ENCODE peak calls at places on chromosomes 12 and 14, in four cellular contexts. One of them, this sample, is unnamed.

GRCh38 chr12:31263661-31264060 is 62.3 kb downstream of the SINHCAF start:
- DNase-seq in GM23248: peak; percentile 20
- DNase-seq in prostate gland: no peak
- DNase-seq in CD4-positive, alpha-beta memory T cell: no peak
- DNase-seq in this sample: no peak

GRCh38 chr12:89707992-89708792 is 446 bp downstream of the ATP2B1 start:
- DNase-seq in GM23248: peak; percentile 73
- DNase-seq in CD4-positive, alpha-beta memory T cell: peak; percentile 36
- DNase-seq in prostate gland: peak; percentile 22
- DNase-seq in this sample: peak; percentile 25

GRCh38 chr12:1083888-1084262 is 92.9 kb downstream of the ERC1 start:
- DNase-seq in GM23248: peak; percentile 65
- DNase-seq in prostate gland: peak; percentile 53
- DNase-seq in CD4-positive, alpha-beta memory T cell: no peak
- DNase-seq in this sample: no peak

GRCh38 chr12:76688627-76689026 is 75.3 kb upstream of the ZDHHC17 start:
- DNase-seq in prostate gland: no peak
- DNase-seq in CD4-positive, alpha-beta memory T cell: no peak
- DNase-seq in GM23248: peak; percentile 42
- DNase-seq in this sample: no peak

GRCh38 chr14:92906420-92906819 is 16.5 kb upstream of the CHGA start:
- DNase-seq in prostate gland: no peak
- DNase-seq in GM23248: no peak
- DNase-seq in CD4-positive, alpha-beta memory T cell: no peak
- DNase-seq in this sample: no peak

GRCh38 chr12:109532721-109533486 is 40.4 kb downstream of the MMAB start:
- DNase-seq in CD4-positive, alpha-beta memory T cell: no peak
- DNase-seq in prostate gland: no peak
- DNase-seq in GM23248: no peak
- DNase-seq in this sample: no peak

GRCh38 chr12:125029756-125030358 is 35.4 kb upstream of the AACS start:
- DNase-seq in CD4-positive, alpha-beta memory T cell: no peak
- DNase-seq in GM23248: no peak
- DNase-seq in prostate gland: no peak
- DNase-seq in this sample: no peak

GRCh38 chr14:77589099-77589498 is 27.3 kb downstream of the SPTLC2 start:
- DNase-seq in prostate gland: no peak
- DNase-seq in GM23248: no peak
- DNase-seq in CD4-positive, alpha-beta memory T cell: no peak
- DNase-seq in this sample: no peak

GRCh38 chr14:54766276-54767138 is 136.1 kb downstream of the GCH1 start:
- DNase-seq in GM23248: no peak
- DNase-seq in prostate gland: no peak
- DNase-seq in CD4-positive, alpha-beta memory T cell: no peak
- DNase-seq in this sample: no peak

GRCh38 chr12:50803230-50803629 is 39.3 kb downstream of the ATF1 start:
- DNase-seq in GM23248: no peak
- DNase-seq in CD4-positive, alpha-beta memory T cell: no peak
- DNase-seq in prostate gland: no peak
- DNase-seq in this sample: no peak

GRCh38 chr12:31742891-31743290 is 14.1 kb upstream of the AMN1 start:
- DNase-seq in prostate gland: no peak
- DNase-seq in CD4-positive, alpha-beta memory T cell: no peak
- DNase-seq in GM23248: no peak
- DNase-seq in this sample: no peak

GRCh38 chr12:52713960-52714886 is 10.9 kb upstream of the KRT77 start:
- DNase-seq in CD4-positive, alpha-beta memory T cell: no peak
- DNase-seq in GM23248: peak; percentile 35
- DNase-seq in prostate gland: no peak
- DNase-seq in this sample: no peak

GRCh38 chr14:50233335-50234250 is 2.2 kb upstream of the SOS2 start:
- DNase-seq in CD4-positive, alpha-beta memory T cell: no peak
- DNase-seq in prostate gland: peak; percentile 78
- DNase-seq in GM23248: no peak
- DNase-seq in this sample: no peak

GRCh38 chr14:32481707-32482106 is 152.6 kb downstream of the AKAP6 start:
- DNase-seq in GM23248: no peak
- DNase-seq in prostate gland: no peak
- DNase-seq in CD4-positive, alpha-beta memory T cell: no peak
- DNase-seq in this sample: no peak

GRCh38 chr12:79891506-79892162 is 43.3 kb downstream of the PPP1R12A start:
- DNase-seq in prostate gland: no peak
- DNase-seq in CD4-positive, alpha-beta memory T cell: no peak
- DNase-seq in GM23248: peak; percentile 27
- DNase-seq in this sample: no peak

GRCh38 chr12:123941000-123941399 is 31.6 kb downstream of the CCDC92 start:
- DNase-seq in prostate gland: no peak
- DNase-seq in CD4-positive, alpha-beta memory T cell: no peak
- DNase-seq in GM23248: no peak
- DNase-seq in this sample: no peak

GRCh38 chr12:71947645-71948105 is 9.0 kb downstream of the TPH2 start:
- DNase-seq in GM23248: peak; percentile 79
- DNase-seq in prostate gland: no peak
- DNase-seq in CD4-positive, alpha-beta memory T cell: no peak
- DNase-seq in this sample: no peak

GRCh38 chr12:120495189-120495722 is 657 bp upstream of the DYNLL1 start:
- DNase-seq in GM23248: peak; percentile 21
- DNase-seq in CD4-positive, alpha-beta memory T cell: no peak
- DNase-seq in prostate gland: no peak
- DNase-seq in this sample: no peak

GRCh38 chr12:14994610-14995009 is 21.8 kb downstream of the PDE6H start:
- DNase-seq in GM23248: no peak
- DNase-seq in CD4-positive, alpha-beta memory T cell: no peak
- DNase-seq in prostate gland: no peak
- DNase-seq in this sample: no peak

GRCh38 chr12:30905483-30906009 is 21.0 kb upstream of the TSPAN11 start:
- DNase-seq in CD4-positive, alpha-beta memory T cell: no peak
- DNase-seq in prostate gland: no peak
- DNase-seq in GM23248: no peak
- DNase-seq in this sample: no peak

GRCh38 chr12:52903855-52904508 is 894 bp downstream of the KRT8 start:
- DNase-seq in GM23248: peak; percentile 45
- DNase-seq in prostate gland: peak; percentile 46
- DNase-seq in CD4-positive, alpha-beta memory T cell: no peak
- DNase-seq in this sample: no peak

GRCh38 chr12:101857043-101857558 is 20.3 kb upstream of the DRAM1 start:
- DNase-seq in CD4-positive, alpha-beta memory T cell: no peak
- DNase-seq in prostate gland: no peak
- DNase-seq in GM23248: peak; percentile 87
- DNase-seq in this sample: no peak

GRCh38 chr14:56342419-56342901 is 224.2 kb downstream of the PELI2 start:
- DNase-seq in CD4-positive, alpha-beta memory T cell: no peak
- DNase-seq in prostate gland: no peak
- DNase-seq in GM23248: peak; percentile 70
- DNase-seq in this sample: no peak

GRCh38 chr14:21367582-21368144 is 16.2 kb downstream of the SUPT16H start:
- DNase-seq in CD4-positive, alpha-beta memory T cell: no peak
- DNase-seq in GM23248: no peak
- DNase-seq in prostate gland: no peak
- DNase-seq in this sample: no peak

GRCh38 chr14:62187265-62187664 is 425.0 kb downstream of the SNAPC1 start:
- DNase-seq in GM23248: no peak
- DNase-seq in CD4-positive, alpha-beta memory T cell: no peak
- DNase-seq in prostate gland: no peak
- DNase-seq in this sample: no peak

GRCh38 chr12:64699504-64700115 is 59.6 kb downstream of the GNS start:
- DNase-seq in GM23248: no peak
- DNase-seq in prostate gland: no peak
- DNase-seq in CD4-positive, alpha-beta memory T cell: no peak
- DNase-seq in this sample: no peak

GRCh38 chr12:79569679-79570078 is 121.1 kb downstream of the PAWR start:
- DNase-seq in prostate gland: no peak
- DNase-seq in CD4-positive, alpha-beta memory T cell: no peak
- DNase-seq in GM23248: no peak
- DNase-seq in this sample: no peak

GRCh38 chr14:58191763-58192596 is 8.0 kb upstream of the ACTR10 start:
- DNase-seq in CD4-positive, alpha-beta memory T cell: no peak
- DNase-seq in GM23248: no peak
- DNase-seq in prostate gland: no peak
- DNase-seq in this sample: no peak

GRCh38 chr12:105337391-105337790 is 6.9 kb downstream of the C12orf75 start:
- DNase-seq in CD4-positive, alpha-beta memory T cell: no peak
- DNase-seq in prostate gland: no peak
- DNase-seq in GM23248: no peak
- DNase-seq in this sample: no peak

GRCh38 chr12:69196302-69197288 is 42.8 kb upstream of the CPSF6 start:
- DNase-seq in CD4-positive, alpha-beta memory T cell: no peak
- DNase-seq in prostate gland: no peak
- DNase-seq in GM23248: peak; percentile 25
- DNase-seq in this sample: no peak

GRCh38 chr12:111394480-111394879 is 11.2 kb upstream of the SH2B3 start:
- DNase-seq in prostate gland: no peak
- DNase-seq in GM23248: no peak
- DNase-seq in CD4-positive, alpha-beta memory T cell: no peak
- DNase-seq in this sample: no peak

DNA sequence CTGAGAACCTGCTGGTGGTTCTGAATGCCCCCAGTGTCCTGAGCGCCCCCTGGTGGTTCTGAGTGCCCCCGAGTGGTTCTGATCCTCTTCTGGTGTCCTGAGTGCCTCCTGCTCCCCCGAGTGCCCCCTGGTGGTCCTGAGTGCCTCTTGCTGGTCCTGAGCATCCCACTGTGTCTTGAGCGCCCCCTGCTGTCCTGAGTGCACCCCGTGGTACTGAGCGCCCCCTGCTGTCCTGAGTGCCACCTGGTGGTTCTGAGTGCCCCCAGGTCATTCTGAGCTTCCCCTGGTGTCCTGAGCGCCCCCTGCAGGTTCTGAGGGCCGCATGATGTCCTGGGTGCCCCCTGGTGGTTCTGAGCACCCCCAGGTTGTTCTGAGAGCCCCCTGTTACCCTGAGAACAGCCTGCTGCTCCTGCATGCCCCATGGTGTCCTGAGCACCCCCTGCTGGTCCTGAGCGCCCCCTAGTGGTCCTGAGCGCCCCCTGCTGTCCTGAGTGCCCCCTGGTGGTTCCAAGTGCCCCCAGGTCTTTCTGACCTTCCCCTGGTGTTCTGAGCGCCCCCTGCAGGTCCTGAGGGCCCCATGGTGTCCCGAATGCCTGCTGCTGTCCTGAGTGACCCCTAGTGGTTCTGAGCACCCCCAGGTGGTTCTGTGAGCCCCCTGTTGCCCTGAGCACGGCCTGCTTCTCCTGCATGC is 1165.4 kb downstream of the TMEM121 start:
- DNase-seq in prostate gland: no peak
- DNase-seq in CD4-positive, alpha-beta memory T cell: peak; percentile 28
- DNase-seq in GM23248: peak; percentile 0
- DNase-seq in this sample: peak; percentile 26
- H3K9me3 ChIP-seq in prostate gland: no peaks in the 10 kb centered on the region
- H3K9me3 ChIP-seq in CD4-positive, alpha-beta memory T cell: no peaks in the 10 kb centered on the region
- H3K9me3 ChIP-seq in GM23248: no peaks in the 10 kb centered on the region
- H3K9me3 ChIP-seq in this sample: no peaks in the 10 kb centered on the region

DNA sequence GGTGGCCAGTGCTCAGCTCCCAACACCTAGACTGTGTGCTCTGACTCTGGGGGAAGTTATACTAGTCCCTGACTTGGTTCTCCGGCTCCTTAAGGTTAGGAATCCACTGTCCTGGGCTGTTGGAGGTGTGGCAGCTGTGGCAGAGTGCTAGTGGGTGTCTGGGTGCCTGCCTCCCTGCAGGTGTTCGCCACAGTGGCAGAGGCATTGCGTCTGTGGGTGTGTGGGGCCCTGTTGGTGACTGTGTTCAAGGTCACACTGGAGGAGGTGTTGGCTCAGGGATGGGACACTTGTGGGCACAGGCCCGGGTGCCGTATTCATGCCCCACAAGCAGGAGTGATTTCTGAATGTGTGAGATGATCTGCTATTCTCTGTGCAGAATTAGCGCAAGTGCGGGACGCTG is 467.4 kb downstream of the TMEM121 start:
- DNase-seq in GM23248: no peak
- DNase-seq in CD4-positive, alpha-beta memory T cell: no peak
- DNase-seq in prostate gland: no peak
- DNase-seq in this sample: no peak
- H3K9me3 ChIP-seq in GM23248: no peaks in the 10 kb centered on the region
- H3K9me3 ChIP-seq in CD4-positive, alpha-beta memory T cell: no peaks in the 10 kb centered on the region
- H3K9me3 ChIP-seq in prostate gland: no peaks in the 10 kb centered on the region
- H3K9me3 ChIP-seq in this sample: no peaks in the 10 kb centered on the region

DNA sequence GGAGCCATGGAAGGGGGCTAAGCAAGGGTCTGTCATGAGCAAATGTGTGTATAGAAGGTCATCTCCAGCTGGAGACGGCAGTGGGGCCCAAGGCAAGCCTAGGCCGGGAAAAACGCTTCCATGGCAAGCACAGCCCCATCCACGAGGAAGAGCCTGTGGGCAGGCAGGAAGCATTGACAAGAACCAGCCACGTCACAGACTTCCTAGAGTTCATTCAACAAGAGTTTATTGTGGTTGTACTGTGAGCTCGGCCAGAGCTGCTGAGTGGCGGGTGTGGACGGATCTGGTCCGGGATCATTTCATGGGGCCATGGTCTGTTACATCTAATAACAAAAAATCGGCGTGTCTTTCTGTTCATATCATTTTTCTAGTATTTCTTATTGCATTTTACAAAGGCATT is 311.7 kb downstream of the TMEM121 start:
- DNase-seq in GM23248: no peak
- DNase-seq in prostate gland: no peak
- DNase-seq in CD4-positive, alpha-beta memory T cell: no peak
- DNase-seq in this sample: no peak
- H3K9me3 ChIP-seq in GM23248: no peaks in the 10 kb centered on the region
- H3K9me3 ChIP-seq in prostate gland: no peaks in the 10 kb centered on the region
- H3K9me3 ChIP-seq in CD4-positive, alpha-beta memory T cell: no peaks in the 10 kb centered on the region
- H3K9me3 ChIP-seq in this sample: no peaks in the 10 kb centered on the region

DNA sequence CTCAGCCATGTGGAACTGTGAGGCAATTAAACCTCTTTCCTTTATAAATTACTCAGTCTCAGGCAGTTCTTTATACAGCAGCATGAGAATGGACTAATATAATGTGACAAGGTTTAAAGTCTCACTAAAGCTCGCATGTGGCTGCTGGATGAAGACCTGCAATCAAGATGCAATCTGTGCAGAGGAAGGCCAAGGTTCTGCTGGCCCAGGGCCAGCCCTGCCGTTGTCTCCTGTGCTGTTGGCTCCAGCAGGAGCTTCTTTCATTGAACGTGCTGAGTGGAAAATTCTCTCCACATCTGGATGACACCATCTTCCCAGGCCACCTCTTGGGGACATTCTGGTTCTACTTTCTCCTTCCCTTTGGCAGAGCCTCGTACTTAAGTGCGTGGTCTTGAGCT is 742.2 kb downstream of the VRK1 start:
- DNase-seq in GM23248: no peak
- DNase-seq in CD4-positive, alpha-beta memory T cell: no peak
- DNase-seq in prostate gland: no peak
- DNase-seq in this sample: no peak
- H3K9me3 ChIP-seq in GM23248: no peaks in the 10 kb centered on the region
- H3K9me3 ChIP-seq in CD4-positive, alpha-beta memory T cell: no peaks in the 10 kb centered on the region
- H3K9me3 ChIP-seq in prostate gland: no peaks in the 10 kb centered on the region
- H3K9me3 ChIP-seq in this sample: no peaks in the 10 kb centered on the region

DNA sequence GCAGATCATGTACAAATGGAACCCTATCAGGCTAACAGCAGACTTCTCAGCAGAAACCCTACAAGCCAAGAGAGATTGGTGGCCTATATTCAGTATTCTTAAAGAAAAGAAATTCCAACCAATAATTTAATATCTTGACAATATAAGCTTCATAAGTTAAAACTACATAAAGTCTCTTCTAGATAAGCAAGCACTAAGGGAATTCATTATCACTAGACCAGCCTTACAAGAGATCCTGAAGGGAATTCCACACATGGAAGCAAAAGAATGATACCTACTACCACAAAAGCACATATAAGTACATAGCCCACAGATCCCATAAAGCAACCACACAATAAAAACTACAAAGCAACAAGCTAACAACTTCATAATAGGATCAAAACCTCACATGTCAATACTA is 60.4 kb upstream of the SCAF11 start:
- DNase-seq in CD4-positive, alpha-beta memory T cell: no peak
- DNase-seq in GM23248: no peak
- DNase-seq in prostate gland: no peak
- DNase-seq in this sample: no peak
- H3K9me3 ChIP-seq in CD4-positive, alpha-beta memory T cell: no peaks in the 10 kb centered on the region
- H3K9me3 ChIP-seq in GM23248: no peaks in the 10 kb centered on the region
- H3K9me3 ChIP-seq in prostate gland: no peaks in the 10 kb centered on the region
- H3K9me3 ChIP-seq in this sample: peaks cover 8% of the 10 kb centered on the region

This sample was measured in T-helper 17 cell.